ENCODE peak calls at places on chromosome 12, in eight cellular contexts. G is NAMALWA; I is NCI-H187; D is NCI-H1417 treated with DMSO at 0.1 percent for 48 hours; X is stimulated activated naive CD4-positive, alpha-beta T cell treated with Interleukin-2 at 50 U/mL for 16 hours; Z is cardiac septum; B is T-helper 1 cell; R is left ventricle myocardium inferior. F is an unnamed sample.

GRCh38 chr12:27861428-27862167 is 81.6 kb upstream of the MANSC4 start:
- DNase-seq in G (peak), I (no peak), D (no peak), X (no peak), Z (no peak), B (no peak), R (peak), F (no peak)

GRCh38 chr12:46358791-46359666 is 13.5 kb downstream of the SLC38A2 start:
- DNase-seq in G (peak), I (no peak), D (no peak), X (no peak), Z (no peak), B (no peak), R (no peak), F (no peak)

GRCh38 chr12:111455448-111456320 is 50.0 kb downstream of the SH2B3 start:
- DNase-seq in G (no peak), I (no peak), D (no peak), X (no peak), Z (peak), B (no peak), R (no peak), F (no peak)

GRCh38 chr12:124217508-124217981 is 77.3 kb upstream of the RFLNA start:
- DNase-seq in G (no peak), I (peak), D (peak), X (no peak), Z (no peak), B (no peak), R (no peak), F (no peak)

GRCh38 chr12:93322784-93323183 is 54.9 kb upstream of the NUDT4 start:
- DNase-seq in G (no peak), I (no peak), D (no peak), X (no peak), Z (no peak), B (no peak), R (no peak), F (no peak)

GRCh38 chr12:105278043-105278697 is 42.2 kb upstream of the APPL2 start:
- DNase-seq in G (peak), I (no peak), D (no peak), X (no peak), Z (no peak), B (no peak), R (no peak), F (no peak)

GRCh38 chr12:110705309-110705708 is 16.4 kb upstream of the HVCN1 start:
- DNase-seq in G (no peak), I (no peak), D (no peak), X (no peak), Z (no peak), B (no peak), R (no peak), F (no peak)

GRCh38 chr12:24791622-24792021 is 157.3 kb downstream of the BCAT1 start:
- DNase-seq in G (no peak), I (no peak), D (no peak), X (no peak), Z (no peak), B (no peak), R (no peak), F (no peak)

GRCh38 chr12:44930972-44931600 is 55.0 kb upstream of the NELL2 start:
- DNase-seq in G (peak), I (peak), D (peak), X (no peak), Z (no peak), B (no peak), R (no peak), F (no peak)

GRCh38 chr12:94405378-94406116 is 54.1 kb downstream of the CEP83 start:
- DNase-seq in G (no peak), I (no peak), D (no peak), X (no peak), Z (no peak), B (no peak), R (no peak), F (no peak)

GRCh38 chr12:76176935-76177334 is 92.5 kb upstream of the NAP1L1 start:
- DNase-seq in G (no peak), I (no peak), D (no peak), X (no peak), Z (no peak), B (no peak), R (no peak), F (no peak)

GRCh38 chr12:44000309-44000952 is 164.6 kb downstream of the TMEM117 start:
- DNase-seq in G (peak), I (peak), D (peak), X (no peak), Z (no peak), B (no peak), R (no peak), F (no peak)

GRCh38 chr12:56631790-56632700 is 1.9 kb upstream of the BAZ2A start:
- DNase-seq in G (peak), I (peak), D (no peak), X (peak), Z (peak), B (peak), R (peak), F (peak)

GRCh38 chr12:98572010-98572409 is 21.5 kb upstream of the SLC25A3 start:
- DNase-seq in G (peak), I (no peak), D (no peak), X (no peak), Z (no peak), B (no peak), R (no peak), F (no peak)

GRCh38 chr12:22856120-22856699 is 231.2 kb downstream of the ETNK1 start:
- DNase-seq in G (peak), I (no peak), D (peak), X (no peak), Z (no peak), B (no peak), R (no peak), F (no peak)

GRCh38 chr12:119024226-119024810 is 43.0 kb downstream of the SRRM4 start:
- DNase-seq in G (no peak), I (no peak), D (no peak), X (no peak), Z (no peak), B (no peak), R (no peak), F (no peak)

GRCh38 chr12:15855646-15856045 is 26.5 kb upstream of the STRAP start:
- DNase-seq in G (no peak), I (no peak), D (no peak), X (no peak), Z (no peak), B (no peak), R (no peak), F (no peak)

GRCh38 chr12:131487379-131488129 is 223.3 kb upstream of the SFSWAP start:
- DNase-seq in G (no peak), I (no peak), D (no peak), X (no peak), Z (no peak), B (no peak), R (no peak), F (no peak)

GRCh38 chr12:52602552-52602951 is 1.3 kb upstream of the KRT72 start:
- DNase-seq in G (no peak), I (no peak), D (no peak), X (no peak), Z (peak), B (no peak), R (no peak), F (no peak)

GRCh38 chr12:52119398-52120254 is 40.1 kb downstream of the SMIM41 start:
- DNase-seq in G (peak), I (peak), D (peak), X (peak), Z (no peak), B (peak), R (peak), F (peak)

GRCh38 chr12:130863298-130863697 is 8.6 kb upstream of the RAN start:
- DNase-seq in G (no peak), I (no peak), D (no peak), X (no peak), Z (peak), B (no peak), R (no peak), F (no peak)

GRCh38 chr12:126807312-126807711 is 1459.7 kb upstream of the TMEM132C start:
- DNase-seq in G (no peak), I (no peak), D (no peak), X (no peak), Z (no peak), B (no peak), R (no peak), F (no peak)

GRCh38 chr12:88141774-88142609 is at the start of the genes CEP290 and TMTC3:
- DNase-seq in G (peak), I (peak), D (peak), X (peak), Z (peak), B (peak), R (peak), F (peak)

GRCh38 chr12:76226397-76226796 is 121.8 kb downstream of the BBS10 start:
- DNase-seq in G (no peak), I (no peak), D (no peak), X (no peak), Z (no peak), B (no peak), R (no peak), F (no peak)

GRCh38 chr12:25959069-25959961 is 833 bp downstream of the RASSF8 start:
- DNase-seq in G (peak), I (no peak), D (no peak), X (no peak), Z (peak), B (no peak), R (peak), F (no peak)

GRCh38 chr12:116855744-116856470 is 25.3 kb downstream of the HRK start:
- DNase-seq in G (no peak), I (no peak), D (no peak), X (no peak), Z (no peak), B (no peak), R (no peak), F (no peak)

GRCh38 chr12:113228394-113229028 is 7.2 kb downstream of the TPCN1 start:
- DNase-seq in G (no peak), I (no peak), D (no peak), X (no peak), Z (no peak), B (no peak), R (no peak), F (no peak)

GRCh38 chr12:121465921-121466799 is 66.2 kb downstream of the RNF34 start:
- DNase-seq in G (peak), I (no peak), D (no peak), X (peak), Z (no peak), B (peak), R (no peak), F (no peak)

GRCh38 chr12:85280138-85280983 is at the start of gene ALX1:
- DNase-seq in G (no peak), I (peak), D (no peak), X (no peak), Z (no peak), B (no peak), R (no peak), F (no peak)

GRCh38 chr12:112386726-112387125 is 4.5 kb upstream of the HECTD4 start:
- DNase-seq in G (no peak), I (no peak), D (no peak), X (no peak), Z (no peak), B (no peak), R (no peak), F (no peak)

GRCh38 chr12:53182836-53183235 is 2.1 kb upstream of the CSAD start:
- DNase-seq in G (no peak), I (no peak), D (no peak), X (no peak), Z (no peak), B (no peak), R (no peak), F (no peak)

GRCh38 chr12:26736563-26737486 is 96.2 kb downstream of the ITPR2 start:
- DNase-seq in G (no peak), I (no peak), D (no peak), X (no peak), Z (no peak), B (no peak), R (no peak), F (no peak)

GRCh38 chr12:51686727-51687126 is 95.7 kb downstream of the SCN8A start:
- DNase-seq in G (no peak), I (no peak), D (no peak), X (no peak), Z (no peak), B (no peak), R (no peak), F (no peak)

GRCh38 chr12:49017764-49018281 is 753 bp downstream of the PRKAG1 start:
- DNase-seq in G (no peak), I (no peak), D (no peak), X (peak), Z (no peak), B (no peak), R (no peak), F (no peak)

GRCh38 chr12:79454338-79454777 is 236.4 kb downstream of the PAWR start:
- DNase-seq in G (no peak), I (no peak), D (no peak), X (no peak), Z (no peak), B (no peak), R (no peak), F (no peak)